ENCODE peak calls at places on chromosomes 11 and 22, in nine cellular contexts. O is BE2C; S is AG10803; P is Caco-2; T is CD8-positive, alpha-beta T cell; N is dorsolateral prefrontal cortex; M is foreskin fibroblast; J is cardiac muscle cell; E is uterus. L is an unnamed sample.

GRCh38 chr22:37484115-37485005 is 1.8 kb downstream of the MFNG start:
- DNase-seq in O (no peak), S (no peak), P (no peak), T (peak), N (peak), M (no peak), J (no peak), E (peak), L (no peak)

GRCh38 chr11:47856186-47856585 is 8.0 kb upstream of the NUP160 start:
- DNase-seq in O (no peak), S (no peak), P (no peak), T (no peak), N (no peak), M (peak), J (no peak), E (no peak), L (no peak)

GRCh38 chr11:104965735-104966134 is 2.6 kb downstream of the CASP4 start:
- DNase-seq in O (no peak), S (no peak), P (no peak), T (no peak), N (no peak), M (no peak), J (no peak), E (no peak), L (no peak)

GRCh38 chr11:45269678-45270077 is 16.5 kb downstream of the SYT13 start:
- DNase-seq in O (no peak), S (no peak), P (no peak), T (no peak), N (no peak), M (no peak), J (no peak), E (no peak), L (no peak)

GRCh38 chr11:76672431-76673163 is 2.0 kb upstream of the LRRC32 start:
- DNase-seq in O (no peak), S (no peak), P (no peak), T (no peak), N (no peak), M (no peak), J (no peak), E (no peak), L (no peak)

GRCh38 chr11:2100361-2101170 is 38.6 kb downstream of the IGF2 start:
- DNase-seq in O (no peak), S (no peak), P (no peak), T (peak), N (no peak), M (no peak), J (no peak), E (no peak), L (no peak)

GRCh38 chr11:64381350-64381749 is 22.4 kb downstream of the RPS6KA4 start:
- DNase-seq in O (no peak), S (no peak), P (no peak), T (no peak), N (no peak), M (no peak), J (no peak), E (no peak), L (no peak)

GRCh38 chr11:71462726-71463125 is 9.7 kb downstream of the NADSYN1 start:
- DNase-seq in O (no peak), S (no peak), P (no peak), T (no peak), N (no peak), M (no peak), J (no peak), E (no peak), L (no peak)

GRCh38 chr11:128417607-128418324 is 169.6 kb downstream of the ETS1 start:
- DNase-seq in O (no peak), S (peak), P (no peak), T (no peak), N (no peak), M (peak), J (no peak), E (no peak), L (peak)

GRCh38 chr11:1459739-1460395 is 26.7 kb downstream of the MOB2 start:
- DNase-seq in O (no peak), S (no peak), P (no peak), T (no peak), N (no peak), M (no peak), J (no peak), E (no peak), L (no peak)

GRCh38 chr11:14614223-14614622 is 29.4 kb upstream of the PDE3B start:
- DNase-seq in O (no peak), S (no peak), P (no peak), T (no peak), N (no peak), M (no peak), J (no peak), E (no peak), L (no peak)

GRCh38 chr11:105612766-105613165 is 2.9 kb downstream of the GRIA4 start:
- DNase-seq in O (no peak), S (no peak), P (no peak), T (no peak), N (no peak), M (no peak), J (no peak), E (no peak), L (no peak)

GRCh38 chr11:2432628-2433071 is 11.7 kb downstream of the TRPM5 start:
- DNase-seq in O (no peak), S (no peak), P (no peak), T (no peak), N (no peak), M (no peak), J (no peak), E (no peak), L (no peak)

GRCh38 chr22:30361916-30362631 is 5.3 kb downstream of the CCDC157 start:
- DNase-seq in O (no peak), S (no peak), P (no peak), T (no peak), N (no peak), M (no peak), J (no peak), E (no peak), L (no peak)

GRCh38 chr22:30605449-30606110 is 1.4 kb upstream of the TCN2 start:
- DNase-seq in O (peak), S (peak), P (peak), T (peak), N (no peak), M (peak), J (peak), E (peak), L (peak)

GRCh38 chr22:31637938-31638618 is 23.9 kb downstream of the PISD start:
- DNase-seq in O (no peak), S (no peak), P (no peak), T (no peak), N (no peak), M (no peak), J (no peak), E (no peak), L (peak)

DNA sequence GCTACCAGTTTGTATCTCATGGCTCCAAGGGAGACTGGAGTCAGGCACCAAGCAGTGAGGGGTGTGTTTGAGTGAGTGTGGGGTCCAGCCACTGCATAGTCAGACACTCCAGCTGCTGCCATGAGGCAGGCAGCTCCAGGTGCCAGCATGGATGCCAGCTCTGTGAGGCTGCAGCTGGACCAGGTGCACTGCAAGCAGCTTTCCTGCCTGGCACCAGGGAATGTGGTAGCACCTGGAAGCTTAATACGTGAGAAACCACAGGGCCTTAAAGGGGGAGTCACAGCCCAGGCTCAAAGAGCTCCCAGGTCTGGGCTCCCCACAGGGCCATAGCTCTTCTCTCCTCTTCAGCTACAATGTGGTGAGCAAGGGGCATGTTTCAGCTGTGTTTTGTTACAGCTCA is 817.8 kb upstream of the LUZP2 start:
- DNase-seq in O (no peak), S (no peak), P (no peak), T (no peak), N (no peak), M (no peak), J (no peak), E (no peak), L (no peak)
- H3K4me3 ChIP-seq in O (no peak), S (no peak), P (no peak), T (no peak), N (no peak), M (no peak), J (no peak), E (no peak), L (no peak)

DNA sequence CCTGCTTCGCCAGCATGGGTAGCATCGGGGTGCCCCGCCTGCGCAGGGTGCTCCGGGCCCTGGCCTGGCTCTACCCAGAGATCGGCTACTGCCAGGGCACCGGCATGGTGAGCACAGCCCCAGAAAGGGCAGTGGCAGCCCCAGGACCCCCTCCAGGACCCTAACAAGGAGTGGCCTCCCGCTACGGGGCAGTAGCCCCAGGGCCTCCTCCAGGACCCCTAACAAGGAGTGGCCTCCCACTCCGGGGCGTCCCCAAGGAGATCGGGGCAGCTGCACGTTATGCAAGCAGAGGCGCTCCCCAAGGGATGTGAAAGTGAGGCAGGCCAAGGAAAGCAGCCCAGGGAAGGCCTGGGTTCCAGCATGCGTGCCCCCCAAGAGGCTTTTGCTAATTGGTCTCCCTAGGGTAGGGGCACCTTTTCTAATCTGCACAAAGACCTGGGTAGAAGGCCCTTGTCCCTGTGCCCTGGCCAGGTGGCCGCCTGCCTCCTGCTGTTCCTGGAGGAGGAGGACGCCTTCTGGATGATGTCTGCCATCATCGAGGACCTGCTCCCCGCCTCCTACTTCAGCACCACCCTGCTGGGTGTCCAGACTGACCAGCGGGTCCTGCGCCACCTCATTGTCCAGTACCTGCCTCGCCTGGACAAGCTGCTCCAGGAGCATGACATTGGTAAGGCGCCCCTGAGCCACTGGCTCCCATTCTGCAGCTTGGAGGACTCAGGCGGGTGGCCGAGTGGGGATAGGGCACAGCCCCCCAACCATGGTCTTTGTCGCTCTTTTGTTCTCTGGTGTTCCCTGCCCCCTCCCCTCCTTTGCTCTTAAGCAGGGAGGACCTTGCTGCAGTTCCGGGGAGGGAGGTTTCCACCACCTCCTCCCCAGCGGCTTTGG is 35.0 kb downstream of the SGSM3 start:
- DNase-seq in O (no peak), S (no peak), P (no peak), T (no peak), N (no peak), M (no peak), J (no peak), E (no peak), L (no peak)
- TF ChIP-seq CTCF in O (no peak), S (no peak), P (no peak), T (no peak), N (no peak), M (no peak), J (no peak), E (no peak), L (no peak)

GRCh38 chr11:109423114-109423859 is 1.3 kb downstream of the C11orf87 start:
- DNase-seq in O (peak), S (no peak), P (no peak), T (no peak), N (peak), M (peak), J (peak), E (no peak), L (no peak)
- H3K4me3 ChIP-seq in O (peak), S (peak), P (no peak), T (no peak), N (peak), M (peak), J (peak), E (no peak), L (peak)

DNA sequence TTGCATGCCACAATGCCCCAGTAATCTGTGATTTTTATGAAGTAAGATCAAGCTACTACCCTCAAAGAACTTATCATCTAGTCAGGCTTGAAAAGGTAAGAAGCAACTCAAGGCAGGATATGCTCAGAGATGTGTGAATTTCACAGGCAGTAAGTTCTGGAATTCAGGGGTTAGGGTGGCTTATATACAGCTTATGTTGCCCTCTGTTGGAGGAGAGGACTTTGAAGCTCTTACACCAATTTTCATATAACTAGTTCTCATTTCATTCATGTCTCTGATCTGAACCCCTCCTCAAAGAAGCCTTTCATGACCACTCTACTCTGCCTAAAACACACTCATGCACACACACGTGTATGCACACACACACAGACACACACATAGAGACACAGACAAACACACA is 220.5 kb upstream of the ZBED5 start:
- DNase-seq in O (no peak), S (peak), P (no peak), T (no peak), N (no peak), M (peak), J (no peak), E (no peak), L (peak)
- TF ChIP-seq CTCF in O (no peak), S (no peak), P (no peak), T (no peak), N (no peak), M (no peak), J (peak), E (no peak), L (peak)

GRCh38 chr22:39078329-39078728 is 1.3 kb downstream of the APOBEC3G start:
- DNase-seq in O (no peak), S (no peak), P (no peak), T (no peak), N (no peak), M (no peak), J (no peak), E (no peak), L (no peak)
- H3K4me3 ChIP-seq in O (no peak), S (no peak), P (no peak), T (peak), N (no peak), M (peak), J (no peak), E (no peak), L (no peak)

DNA sequence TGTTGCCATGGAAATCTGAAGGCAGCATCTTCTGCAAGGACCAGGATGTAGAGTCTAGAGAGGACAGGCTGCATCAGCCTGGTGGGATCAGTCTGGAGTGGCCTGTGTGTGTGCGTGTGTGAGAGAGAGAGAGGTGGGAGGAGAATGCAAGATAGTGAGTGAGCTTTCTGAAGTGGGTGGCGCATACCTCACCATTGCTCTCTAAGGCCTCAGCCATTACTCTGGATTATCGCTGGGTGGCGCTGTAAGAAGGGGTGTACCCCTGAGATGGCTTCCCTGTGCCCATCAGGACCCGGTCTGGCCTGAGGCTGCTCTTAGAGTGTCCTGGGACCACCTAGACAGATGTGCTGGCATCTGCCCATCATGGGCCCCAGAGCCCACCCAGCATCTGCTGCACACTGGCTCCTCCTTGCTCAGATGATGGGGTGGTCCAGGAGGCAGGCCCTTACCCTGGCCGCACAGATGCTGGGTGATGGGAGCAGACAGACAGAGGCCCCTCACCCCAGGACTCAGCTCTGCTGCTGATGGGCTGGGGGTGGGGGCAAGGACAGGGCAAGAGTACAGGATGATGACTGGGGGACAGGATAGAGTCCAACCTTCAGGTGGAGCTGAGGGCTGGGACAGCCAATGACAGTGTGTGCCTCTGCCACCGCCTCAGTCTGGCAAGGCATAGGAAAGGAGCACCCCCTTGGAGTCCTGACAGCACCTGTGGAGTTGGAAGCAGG is 25.7 kb upstream of the TUB start:
- DNase-seq in O (no peak), S (no peak), P (no peak), T (no peak), N (no peak), M (no peak), J (no peak), E (peak), L (peak)
- TF ChIP-seq CTCF in O (no peak), S (no peak), P (no peak), T (no peak), N (no peak), M (no peak), J (peak), E (no peak), L (peak)

GRCh38 chr22:41909290-41910049 is 5.4 kb downstream of the SHISA8 start:
- DNase-seq in O (no peak), S (no peak), P (no peak), T (no peak), N (no peak), M (no peak), J (no peak), E (no peak), L (no peak)
- H3K4me3 ChIP-seq in O (no peak), S (no peak), P (no peak), T (no peak), N (peak), M (no peak), J (peak), E (peak), L (no peak)

GRCh38 chr11:113365895-113366294 is 21.7 kb upstream of the ANKK1 start:
- DNase-seq in O (no peak), S (no peak), P (no peak), T (no peak), N (no peak), M (no peak), J (no peak), E (no peak), L (no peak)
- TF ChIP-seq CTCF in O (no peak), S (no peak), P (no peak), T (no peak), N (no peak), M (no peak), J (no peak), E (no peak), L (no peak)

GRCh38 chr11:119306373-119306890 is 10.5 kb downstream of the MCAM start:
- DNase-seq in O (no peak), S (peak), P (no peak), T (no peak), N (no peak), M (peak), J (no peak), E (peak), L (peak)
- H3K4me3 ChIP-seq in O (no peak), S (no peak), P (no peak), T (no peak), N (no peak), M (no peak), J (no peak), E (no peak), L (no peak)

L was measured in fibroblast of mammary gland.